ENCODE peak calls at places on chromosomes 6 and 20, in five cellular contexts. E is activated CD4-positive, alpha-beta T cell treated with anti-CD3 and anti-CD28 coated beads for 48 hours; A is hippocampal formation; W is ecto neural progenitor cell; F is erythroblast. O is an unnamed sample.

GRCh38 chr6:37638414-37639079 is 59.1 kb downstream of the MDGA1 start:
- DNase-seq in E (no peak), A (no peak), W (no peak), F (peak), O (no peak)

GRCh38 chr6:11702039-11702795 is 76.4 kb downstream of the ADTRP start:
- DNase-seq in E (no peak), A (no peak), W (no peak), F (no peak), O (peak)

GRCh38 chr20:20488388-20488787 is 120.5 kb downstream of the INSM1 start:
- DNase-seq in E (no peak), A (no peak), W (no peak), F (no peak), O (no peak)

GRCh38 chr6:15129872-15130271 is 116.0 kb upstream of the JARID2 start:
- DNase-seq in E (peak), A (no peak), W (no peak), F (no peak), O (no peak)

GRCh38 chr6:11616200-11616611 is 78.7 kb downstream of the TMEM170B start:
- DNase-seq in E (no peak), A (no peak), W (no peak), F (no peak), O (no peak)

GRCh38 chr6:68635412-68635705 is 277 bp downstream of the ADGRB3 start:
- DNase-seq in E (no peak), A (no peak), W (no peak), F (no peak), O (no peak)

GRCh38 chr20:10602141-10602660 is 71.6 kb downstream of the JAG1 start:
- DNase-seq in E (no peak), A (no peak), W (no peak), F (no peak), O (no peak)

GRCh38 chr6:159513914-159514313 is 179.1 kb downstream of the SOD2 start:
- DNase-seq in E (no peak), A (no peak), W (no peak), F (no peak), O (no peak)

GRCh38 chr6:130869681-130870080 is 42.5 kb downstream of the SMLR1 start:
- DNase-seq in E (no peak), A (no peak), W (no peak), F (no peak), O (no peak)

GRCh38 chr20:31674895-31675827 is 37.4 kb downstream of the COX4I2 start:
- DNase-seq in E (peak), A (peak), W (no peak), F (peak), O (no peak)

GRCh38 chr6:110295451-110296145 is 62.6 kb downstream of the METTL24 start:
- DNase-seq in E (no peak), A (no peak), W (no peak), F (no peak), O (no peak)

GRCh38 chr6:158050107-158050735 is 68.6 kb downstream of the SYNJ2 start:
- DNase-seq in E (no peak), A (no peak), W (no peak), F (no peak), O (no peak)

GRCh38 chr6:37036146-37036545 is 30.7 kb downstream of the FGD2 start:
- DNase-seq in E (no peak), A (no peak), W (no peak), F (no peak), O (no peak)

GRCh38 chr6:81465859-81466258 is 286.6 kb downstream of the TENT5A start:
- DNase-seq in E (no peak), A (no peak), W (no peak), F (no peak), O (no peak)

GRCh38 chr6:50822078-50822476 is 3.4 kb downstream of the TFAP2B start:
- DNase-seq in E (no peak), A (no peak), W (no peak), F (no peak), O (no peak)

GRCh38 chr20:2303693-2304092 is 7.9 kb downstream of the TGM3 start:
- DNase-seq in E (no peak), A (no peak), W (no peak), F (no peak), O (no peak)

GRCh38 chr6:109472132-109472995 is 10.7 kb downstream of the ZBTB24 start:
- DNase-seq in E (no peak), A (no peak), W (peak), F (no peak), O (no peak)

GRCh38 chr20:46173652-46174468 is 55.7 kb downstream of the CD40 start:
- DNase-seq in E (no peak), A (no peak), W (no peak), F (no peak), O (no peak)

GRCh38 chr6:145360865-145361264 is 374.5 kb downstream of the EPM2A start:
- DNase-seq in E (no peak), A (no peak), W (no peak), F (no peak), O (no peak)

GRCh38 chr6:15017251-15017650 is 228.6 kb upstream of the JARID2 start:
- DNase-seq in E (peak), A (no peak), W (peak), F (peak), O (peak)

GRCh38 chr6:108207013-108207412 is 41.2 kb downstream of the NR2E1 start:
- DNase-seq in E (no peak), A (no peak), W (no peak), F (peak), O (no peak)

GRCh38 chr6:161406633-161407032 is 132.8 kb upstream of the AGPAT4 start:
- DNase-seq in E (peak), A (no peak), W (no peak), F (no peak), O (no peak)

GRCh38 chr6:111817451-111818146 is 55.7 kb downstream of the FYN start:
- DNase-seq in E (no peak), A (peak), W (no peak), F (no peak), O (peak)

GRCh38 chr20:37651932-37652331 is 41.9 kb upstream of the CTNNBL1 start:
- DNase-seq in E (peak), A (no peak), W (peak), F (peak), O (no peak)

GRCh38 chr20:52242237-52243230 is 51.0 kb upstream of the ZFP64 start:
- DNase-seq in E (no peak), A (no peak), W (no peak), F (no peak), O (no peak)

GRCh38 chr6:132003516-132004178 is 52.5 kb upstream of the CCN2 start:
- DNase-seq in E (no peak), A (no peak), W (no peak), F (no peak), O (no peak)

GRCh38 chr6:2658788-2659187 is 91.9 kb downstream of the MYLK4 start:
- DNase-seq in E (peak), A (no peak), W (no peak), F (no peak), O (no peak)

GRCh38 chr6:100084301-100085161 is 90.5 kb upstream of the MCHR2 start:
- DNase-seq in E (no peak), A (no peak), W (no peak), F (no peak), O (no peak)

GRCh38 chr6:42148058-42148457 is 5.6 kb upstream of the C6orf132 start:
- DNase-seq in E (no peak), A (no peak), W (no peak), F (no peak), O (no peak)

GRCh38 chr6:100719883-100720682 is 161.0 kb downstream of the ASCC3 start:
- DNase-seq in E (no peak), A (no peak), W (no peak), F (peak), O (no peak)

GRCh38 chr6:167930300-167930699 is 67.2 kb upstream of the KIF25 start:
- DNase-seq in E (no peak), A (no peak), W (no peak), F (no peak), O (no peak)

GRCh38 chr6:142569676-142570075 is 267.9 kb downstream of the ADGRG6 start:
- DNase-seq in E (no peak), A (no peak), W (no peak), F (no peak), O (no peak)

GRCh38 chr20:31758991-31759390 is 19.9 kb downstream of the TPX2 start:
- DNase-seq in E (no peak), A (no peak), W (no peak), F (no peak), O (no peak)

GRCh38 chr6:101083533-101084172 is 202.5 kb upstream of the ASCC3 start:
- DNase-seq in E (no peak), A (no peak), W (no peak), F (no peak), O (no peak)

GRCh38 chr6:124658053-124658452 is 304.2 kb upstream of the RNF217 start:
- DNase-seq in E (no peak), A (no peak), W (no peak), F (no peak), O (no peak)

GRCh38 chr6:7468382-7469081 is 72.9 kb upstream of the DSP start:
- DNase-seq in E (peak), A (no peak), W (no peak), F (peak), O (peak)

GRCh38 chr20:23419995-23420901 is 1.0 kb downstream of the NAPB start:
- DNase-seq in E (peak), A (no peak), W (peak), F (peak), O (no peak)

O was measured in dorsolateral prefrontal cortex.